ENCODE peak calls at places on chromosomes 13 and 19, in four cellular contexts. W is GM12878, O is K562, U is HepG2. D is an unnamed sample.

GRCh38 chr13:33014291-33014690 is 1.9 kb upstream of the KL start:
- DNase-seq in O (no peak), W (no peak), U (no peak), D (no peak)

GRCh38 chr13:34048652-34049051 is 230.7 kb downstream of the RFC3 start:
- DNase-seq in U (no peak), O (no peak), W (no peak), D (no peak)

GRCh38 chr13:30577381-30577780 is 40.3 kb upstream of the USPL1 start:
- DNase-seq in W (peak; percentile 72), U (peak; percentile 13), O (peak; percentile 65), D (no peak)

GRCh38 chr19:44689290-44690130 is 9.4 kb upstream of the CEACAM16 start:
- DNase-seq in U (peak; percentile 63), O (peak; percentile 84), W (no peak), D (peak; percentile 66)

GRCh38 chr19:12794196-12794921 is 3.1 kb downstream of the JUNB start:
- DNase-seq in W (no peak), U (no peak), O (peak; percentile 22), D (no peak)

GRCh38 chr19:12647490-12648071 is 19.0 kb downstream of the MAN2B1 start:
- DNase-seq in U (no peak), O (peak; percentile 78), W (no peak), D (no peak)

GRCh38 chr19:3324405-3324856 is 42.0 kb upstream of the NFIC start:
- DNase-seq in O (peak; percentile 79), U (peak; percentile 52), W (no peak), D (peak; percentile 57)

GRCh38 chr19:51751655-51752054 is at the start of gene FPR1:
- DNase-seq in W (no peak), U (no peak), O (no peak), D (no peak)

DNA sequence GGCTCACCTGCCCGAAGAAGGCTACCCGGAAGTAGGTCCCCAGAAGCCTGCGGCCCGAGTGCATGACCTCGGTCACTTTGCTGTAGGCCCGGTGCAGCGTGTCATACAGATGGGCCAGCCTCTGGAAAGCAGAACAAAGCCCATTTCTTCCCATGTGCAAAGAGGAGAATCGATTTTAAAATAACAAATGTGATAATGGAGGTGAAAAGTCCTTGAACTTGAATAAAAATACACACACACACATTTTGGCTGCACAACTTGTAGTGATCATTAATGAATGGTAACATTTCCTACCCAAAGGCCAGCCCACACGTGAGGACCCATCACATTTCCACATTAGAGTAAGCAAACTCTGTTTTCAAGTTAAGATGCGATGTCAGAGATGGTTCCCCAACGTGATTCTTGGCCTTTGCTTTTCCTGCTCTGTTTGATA is 56.9 kb upstream of the SLC15A1 start:
- DNase-seq in U (no peak), O (no peak), W (no peak), D (no peak)
- TF ChIP-seq REST in U (no peak), O (no peak), W (no peak), D (no peak)

GRCh38 chr13:101341464-101341863 is 74.8 kb downstream of the NALCN start:
- DNase-seq in U (no peak), O (no peak), W (no peak), D (no peak)
- TF ChIP-seq POLR2AphosphoS2 in U (no peak), O (no peak), W (no peak), D (no peak)

GRCh38 chr19:41310031-41310831 is at the start of gene CCDC97:
- DNase-seq in U (peak; percentile 75), W (peak; percentile 68), O (peak; percentile 92), D (peak; percentile 99)
- TF ChIP-seq REST in U (no peak), W (no peak), O (peak; percentile 54), D (peak; percentile 15)

DNA sequence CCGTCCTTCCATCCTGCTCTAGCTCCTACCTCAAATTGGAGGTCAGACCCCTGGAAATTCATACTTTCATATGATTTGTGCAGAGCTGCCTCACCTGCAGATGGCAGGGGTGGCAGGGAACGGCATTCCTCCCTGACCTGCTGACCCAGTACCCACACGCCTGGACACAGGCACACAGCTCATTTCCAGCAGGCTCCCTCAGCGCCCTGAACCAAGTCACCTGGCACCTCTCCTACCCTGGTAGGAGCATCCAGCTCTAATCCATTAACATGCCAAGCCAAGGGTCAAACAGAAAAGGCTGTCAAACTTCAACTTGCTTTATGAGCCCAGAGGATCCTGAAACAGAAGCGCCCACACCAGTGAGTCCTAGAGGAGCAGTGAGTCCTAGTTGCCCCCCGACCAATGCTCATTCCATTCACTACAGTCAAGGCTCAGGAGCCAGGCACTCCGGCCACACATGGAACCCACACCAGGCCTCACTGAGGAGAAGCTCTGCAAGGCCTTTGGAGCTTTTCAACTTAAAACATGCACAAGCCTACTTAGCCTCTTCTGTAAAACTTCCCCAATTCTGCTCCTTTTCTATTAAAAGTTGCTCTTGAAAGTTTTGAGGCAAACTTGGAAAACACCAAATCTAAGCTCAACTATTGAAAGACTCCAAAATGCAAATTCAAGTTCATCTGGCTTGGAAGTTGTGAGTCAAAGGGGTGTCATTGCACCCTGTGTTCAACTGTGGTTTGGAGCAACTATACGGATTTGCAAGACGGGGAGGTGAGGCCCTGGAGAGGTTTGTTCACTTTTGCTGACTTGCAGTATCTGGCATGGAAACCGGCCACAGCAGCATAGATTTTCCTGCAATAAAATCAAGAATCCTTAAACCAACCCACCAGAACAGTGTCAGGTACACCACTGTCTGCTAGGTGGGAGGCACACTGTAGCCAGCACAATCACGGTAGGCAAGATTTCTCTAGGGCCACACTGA is 96.7 kb downstream of the CRYL1 start:
- DNase-seq in W (no peak), U (no peak), O (no peak), D (no peak)
- TF ChIP-seq POLR2AphosphoS2 in W (no peak), U (no peak), O (no peak), D (no peak)

D was measured in A549.